ENCODE peak calls at places on chromosomes 3 and 15, in nine cellular contexts. M is posterior cingulate gyrus; A is stimulated activated CD8-positive, alpha-beta memory T cell treated with anti-CD3 and anti-CD28 coated beads, Interleukin-7, amount 100 ng/mL, for 1 hour; F is activated gamma-delta T cell treated with anti-CD3 and anti-CD28 coated beads, Interleukin-2, amount 50 U/mL, for 16 hours; T is ovary; Z is MV-4-11; H is breast epithelium; J is progenitor cell of endocrine pancreas; K is WTC11. N is an unnamed sample.

GRCh38 chr15:25773248-25773647 is 89.9 kb downstream of the ATP10A start:
- DNase-seq in A (no peak), J (no peak), M (no peak), K (no peak), Z (peak), T (no peak), F (no peak), H (no peak), N (no peak)

GRCh38 chr15:88624156-88624970 is 3.2 kb downstream of the AEN start:
- DNase-seq in J (no peak), A (no peak), H (no peak), T (no peak), Z (no peak), F (no peak), M (no peak), K (no peak), N (peak)

GRCh38 chr15:100821327-100821726 is 58.3 kb upstream of the ALDH1A3 start:
- DNase-seq in H (no peak), T (no peak), K (no peak), A (no peak), F (no peak), Z (no peak), M (no peak), J (no peak), N (no peak)

GRCh38 chr3:134065836-134066538 is 36.3 kb upstream of the SLCO2A1 start:
- DNase-seq in F (no peak), T (no peak), Z (no peak), A (no peak), K (no peak), H (no peak), M (no peak), J (peak), N (no peak)

GRCh38 chr3:40741729-40742128 is 217.0 kb downstream of the ZNF621 start:
- DNase-seq in A (no peak), H (no peak), T (peak), K (no peak), F (no peak), M (peak), Z (peak), J (no peak), N (peak)

GRCh38 chr3:9255976-9256375 is 6.5 kb upstream of the SRGAP3 start:
- DNase-seq in Z (no peak), J (no peak), K (no peak), F (no peak), M (no peak), A (no peak), H (no peak), T (no peak), N (no peak)

GRCh38 chr3:172749201-172749965 is 1.1 kb upstream of the ECT2 start:
- DNase-seq in F (no peak), J (no peak), Z (no peak), M (no peak), A (no peak), K (no peak), T (peak), H (no peak), N (no peak)

GRCh38 chr15:41692049-41692448 is 31.8 kb downstream of the MGA start:
- DNase-seq in H (no peak), A (no peak), Z (no peak), K (no peak), F (no peak), J (no peak), M (no peak), T (no peak), N (no peak)

GRCh38 chr15:85892232-85892631 is 97.5 kb upstream of the KLHL25 start:
- DNase-seq in A (no peak), T (no peak), J (no peak), M (no peak), F (no peak), K (no peak), H (no peak), Z (no peak), N (no peak)

GRCh38 chr3:18531662-18532061 is 106.5 kb upstream of the SATB1 start:
- DNase-seq in A (no peak), M (no peak), T (no peak), F (no peak), Z (no peak), J (no peak), H (no peak), K (no peak), N (no peak)

GRCh38 chr15:51776952-51777574 is 25.7 kb downstream of the TMOD2 start:
- DNase-seq in H (no peak), K (peak), M (peak), A (peak), T (peak), J (peak), Z (peak), F (peak), N (peak)

GRCh38 chr3:181459516-181459915 is 252.2 kb upstream of the SOX2 start:
- DNase-seq in T (no peak), K (no peak), Z (no peak), F (no peak), A (no peak), H (no peak), J (no peak), M (no peak), N (no peak)

GRCh38 chr15:40048155-40048792 is 9.3 kb upstream of the SRP14 start:
- DNase-seq in J (no peak), H (no peak), K (no peak), Z (no peak), M (no peak), F (no peak), A (no peak), T (no peak), N (no peak)

GRCh38 chr15:88174571-88174970 is 82.0 kb downstream of the NTRK3 start:
- DNase-seq in T (no peak), H (no peak), Z (no peak), A (no peak), J (no peak), F (no peak), K (no peak), M (no peak), N (no peak)

GRCh38 chr15:94119923-94120775 is 111.2 kb upstream of the MCTP2 start:
- DNase-seq in T (peak), K (peak), H (peak), J (peak), Z (peak), F (peak), M (peak), A (no peak), N (peak)

GRCh38 chr3:125115640-125116039 is 59.8 kb upstream of the HEG1 start:
- DNase-seq in H (no peak), T (peak), Z (no peak), F (no peak), K (no peak), M (no peak), J (no peak), A (no peak), N (no peak)

GRCh38 chr15:79115461-79115860 is 24.9 kb upstream of the RASGRF1 start:
- DNase-seq in J (no peak), H (no peak), F (no peak), Z (no peak), A (no peak), M (no peak), T (no peak), K (no peak), N (no peak)

GRCh38 chr3:15283702-15284101 is 48.7 kb downstream of the SH3BP5 start:
- DNase-seq in Z (no peak), H (no peak), A (no peak), J (no peak), T (no peak), K (no peak), M (no peak), F (no peak), N (peak)

GRCh38 chr3:9149566-9149965 is 99.9 kb downstream of the SRGAP3 start:
- DNase-seq in Z (no peak), H (no peak), M (no peak), F (no peak), T (no peak), J (no peak), K (no peak), A (no peak), N (no peak)

GRCh38 chr3:182626484-182627467 is 166.5 kb upstream of the ATP11B start:
- DNase-seq in K (no peak), M (no peak), T (no peak), Z (no peak), H (no peak), J (no peak), F (no peak), A (no peak), N (peak)

GRCh38 chr15:33016405-33017024 is 178.0 kb downstream of the FMN1 start:
- DNase-seq in J (no peak), F (no peak), K (no peak), M (no peak), A (no peak), Z (no peak), T (no peak), H (no peak), N (peak)

GRCh38 chr15:86036243-86036642 is 43.4 kb upstream of the AGBL1 start:
- DNase-seq in K (no peak), M (no peak), Z (peak), H (no peak), A (no peak), F (no peak), J (no peak), T (no peak), N (no peak)

GRCh38 chr3:192929146-192929545 is 11.5 kb upstream of the MB21D2 start:
- DNase-seq in F (no peak), T (no peak), K (no peak), M (no peak), J (no peak), H (no peak), A (no peak), Z (no peak), N (no peak)

GRCh38 chr15:48671381-48672022 is 26.0 kb upstream of the FBN1 start:
- DNase-seq in A (no peak), T (peak), K (no peak), H (no peak), Z (no peak), M (no peak), F (no peak), J (no peak), N (no peak)

GRCh38 chr3:143495527-143495926 is 352.7 kb downstream of the SLC9A9 start:
- DNase-seq in F (no peak), H (no peak), A (no peak), J (no peak), M (no peak), K (no peak), T (no peak), Z (no peak), N (no peak)

GRCh38 chr3:12986521-12986920 is 86.7 kb downstream of the IQSEC1 start:
- DNase-seq in K (no peak), A (no peak), Z (no peak), F (no peak), J (no peak), M (peak), H (no peak), T (no peak), N (no peak)

GRCh38 chr3:126422121-126422520 is 27.4 kb downstream of the CFAP100 start:
- DNase-seq in M (peak), T (no peak), H (peak), J (no peak), A (no peak), K (no peak), Z (no peak), F (no peak), N (no peak)

GRCh38 chr15:101342065-101342464 is 47.0 kb upstream of the SNRPA1 start:
- DNase-seq in Z (peak), K (no peak), M (no peak), F (no peak), J (no peak), H (no peak), A (no peak), T (no peak), N (no peak)

GRCh38 chr15:84552896-84553295 is 47.9 kb upstream of the ZSCAN2 start:
- DNase-seq in A (no peak), H (no peak), T (no peak), K (no peak), J (no peak), M (no peak), Z (no peak), F (no peak), N (no peak)

GRCh38 chr3:177578488-177578887 is 381.2 kb upstream of the TBL1XR1 start:
- DNase-seq in Z (peak), M (no peak), A (no peak), T (no peak), H (no peak), F (no peak), K (no peak), J (no peak), N (no peak)

GRCh38 chr3:154364849-154365248 is 40.6 kb upstream of the DHX36 start:
- DNase-seq in M (no peak), F (no peak), K (no peak), A (no peak), H (no peak), T (no peak), J (no peak), Z (no peak), N (no peak)

GRCh38 chr3:115341208-115341607 is 194.1 kb upstream of the ZBTB20 start:
- DNase-seq in M (peak), K (no peak), T (no peak), H (no peak), J (no peak), Z (peak), A (no peak), F (no peak), N (no peak)

GRCh38 chr3:60758169-60758568 is 493.1 kb downstream of the FHIT start:
- DNase-seq in T (no peak), J (no peak), M (no peak), Z (peak), A (no peak), H (no peak), K (no peak), F (no peak), N (no peak)

GRCh38 chr3:118180853-118181252 is 853.8 kb downstream of the IGSF11 start:
- DNase-seq in M (no peak), H (no peak), T (no peak), A (no peak), J (no peak), Z (no peak), K (no peak), F (no peak), N (peak)

GRCh38 chr3:184785856-184786255 is 26.1 kb upstream of the VPS8 start:
- DNase-seq in A (no peak), J (no peak), Z (peak), T (no peak), H (no peak), F (no peak), K (no peak), M (no peak), N (no peak)

GRCh38 chr3:126663750-126664149 is 8.8 kb upstream of the TXNRD3 start:
- DNase-seq in T (no peak), H (no peak), M (no peak), A (no peak), J (no peak), K (no peak), Z (no peak), F (no peak), N (no peak)

GRCh38 chr3:42980209-42980608 is 1.1 kb downstream of the GASK1A start:
- DNase-seq in M (no peak), K (peak), F (no peak), Z (no peak), A (no peak), H (no peak), T (no peak), J (no peak), N (no peak)

GRCh38 chr3:53457068-53457467 is 37.3 kb upstream of the CACNA1D start:
- DNase-seq in Z (peak), F (no peak), T (no peak), H (no peak), M (no peak), J (no peak), K (no peak), A (no peak), N (no peak)

GRCh38 chr3:36804295-36805055 is 40.1 kb upstream of the DCLK3 start:
- DNase-seq in F (no peak), H (no peak), K (peak), A (no peak), J (no peak), Z (no peak), T (no peak), M (peak), N (no peak)

GRCh38 chr15:95557226-95558046 is 773.1 kb upstream of the NR2F2 start:
- DNase-seq in A (no peak), Z (peak), H (no peak), T (peak), J (no peak), M (no peak), K (no peak), F (no peak), N (no peak)

N was measured in MM.1S.